ENCODE peak calls at places on chromosome 11, in six cellular contexts. L is cardiac fibroblast, X is HFFc6, N is fibroblast of the aortic adventitia, J is Peyer's patch, H is GM06990. R is an unnamed sample.

GRCh38 chr11:57473208-57473930 is 13.0 kb downstream of the RTN4RL2 start:
- DNase-seq in L (no peak), X (no peak), N (no peak), J (no peak), H (no peak), R (no peak)

GRCh38 chr11:118857385-118857784 is 26.3 kb upstream of the CXCR5 start:
- DNase-seq in L (no peak), X (no peak), N (no peak), J (no peak), H (no peak), R (no peak)

GRCh38 chr11:77211040-77211451 is 83.0 kb downstream of the MYO7A start:
- DNase-seq in L (no peak), X (no peak), N (no peak), J (no peak), H (no peak), R (no peak)

GRCh38 chr11:890794-891600 is 19.6 kb downstream of the CHID1 start:
- DNase-seq in L (no peak), X (no peak), N (no peak), J (no peak), H (no peak), R (no peak)

GRCh38 chr11:38038777-38039176 is 1440.7 kb upstream of the RAG2 start:
- DNase-seq in L (no peak), X (no peak), N (no peak), J (no peak), H (no peak), R (no peak)

GRCh38 chr11:124884340-124884739 is 13.3 kb downstream of the ROBO4 start:
- DNase-seq in L (no peak), X (no peak), N (no peak), J (no peak), H (no peak), R (no peak)

GRCh38 chr11:105274631-105275030 is 135.1 kb upstream of the CARD18 start:
- DNase-seq in L (no peak), X (no peak), N (no peak), J (no peak), H (no peak), R (no peak)

GRCh38 chr11:85718991-85719807 is 33.2 kb upstream of the CCDC89 start:
- DNase-seq in L (peak), X (peak), N (peak), J (no peak), H (no peak), R (peak)

GRCh38 chr11:8577791-8578581 is 16.0 kb downstream of the STK33 start:
- DNase-seq in L (no peak), X (peak), N (no peak), J (no peak), H (no peak), R (no peak)

GRCh38 chr11:33063326-33063775 is 24.0 kb downstream of the TCP11L1 start:
- DNase-seq in L (peak), X (peak), N (peak), J (no peak), H (peak), R (peak)

GRCh38 chr11:113241190-113242051 is 73.0 kb upstream of the TTC12 start:
- DNase-seq in L (no peak), X (no peak), N (peak), J (no peak), H (no peak), R (no peak)

GRCh38 chr11:119685073-119685746 is 43.8 kb downstream of the NECTIN1 start:
- DNase-seq in L (no peak), X (no peak), N (no peak), J (no peak), H (no peak), R (no peak)

GRCh38 chr11:75087319-75088055 is 9.2 kb downstream of the OR2AT4 start:
- DNase-seq in L (no peak), X (no peak), N (no peak), J (no peak), H (no peak), R (no peak)

GRCh38 chr11:13009921-13010736 is 1.0 kb downstream of the RASSF10 start:
- DNase-seq in L (no peak), X (no peak), N (no peak), J (peak), H (no peak), R (no peak)

GRCh38 chr11:36372101-36372767 is 76.1 kb downstream of the PRR5L start:
- DNase-seq in L (peak), X (peak), N (peak), J (no peak), H (no peak), R (peak)

GRCh38 chr11:121669422-121669821 is 216.7 kb upstream of the SORL1-AS1 start:
- DNase-seq in L (no peak), X (no peak), N (no peak), J (no peak), H (no peak), R (no peak)

GRCh38 chr11:60887531-60887930 is 18.9 kb downstream of the PRPF19 start:
- DNase-seq in L (peak), X (peak), N (peak), J (peak), H (no peak), R (peak)
- TF ChIP-seq CTCF in L (peak), X (peak), N (peak), J (peak), H (peak), R (peak)

GRCh38 chr11:30147293-30147692 is 83.5 kb upstream of the FSHB start:
- DNase-seq in L (no peak), X (no peak), N (no peak), J (no peak), H (no peak), R (no peak)
- TF ChIP-seq CTCF in L (no peak), X (no peak), N (no peak), J (no peak), H (no peak), R (no peak)

DNA sequence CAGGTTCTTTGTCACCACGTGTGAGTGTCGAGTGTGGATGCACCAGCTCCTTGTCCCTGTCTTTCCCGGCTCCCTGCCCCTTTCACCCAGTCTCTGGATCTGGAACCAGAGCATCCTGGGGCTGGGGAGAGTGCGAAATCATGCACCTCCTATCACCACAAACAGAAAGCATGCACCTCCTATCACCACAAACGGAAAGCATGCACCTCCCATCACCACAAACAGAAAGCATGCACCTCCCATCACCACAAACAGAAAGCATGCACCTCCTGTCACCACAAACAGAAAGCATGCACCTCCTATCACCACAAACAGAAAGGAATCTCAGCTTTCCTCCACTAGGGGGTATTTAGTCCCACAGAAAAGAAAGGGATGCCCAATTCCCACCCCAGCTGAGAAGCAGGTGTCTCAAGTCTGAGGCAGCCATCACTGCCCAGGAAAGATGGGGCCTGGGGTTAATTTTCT is 5.9 kb upstream of the GLB1L3 start:
- DNase-seq in L (no peak), X (no peak), N (no peak), J (no peak), H (no peak), R (no peak)
- TF ChIP-seq CTCF in L (peak), X (peak), N (no peak), J (no peak), H (peak), R (peak)

GRCh38 chr11:78832226-78832947 is 257.7 kb upstream of the NARS2 start:
- DNase-seq in L (peak), X (no peak), N (no peak), J (no peak), H (no peak), R (no peak)
- TF ChIP-seq CTCF in L (no peak), X (no peak), N (peak), J (no peak), H (no peak), R (peak)

DNA sequence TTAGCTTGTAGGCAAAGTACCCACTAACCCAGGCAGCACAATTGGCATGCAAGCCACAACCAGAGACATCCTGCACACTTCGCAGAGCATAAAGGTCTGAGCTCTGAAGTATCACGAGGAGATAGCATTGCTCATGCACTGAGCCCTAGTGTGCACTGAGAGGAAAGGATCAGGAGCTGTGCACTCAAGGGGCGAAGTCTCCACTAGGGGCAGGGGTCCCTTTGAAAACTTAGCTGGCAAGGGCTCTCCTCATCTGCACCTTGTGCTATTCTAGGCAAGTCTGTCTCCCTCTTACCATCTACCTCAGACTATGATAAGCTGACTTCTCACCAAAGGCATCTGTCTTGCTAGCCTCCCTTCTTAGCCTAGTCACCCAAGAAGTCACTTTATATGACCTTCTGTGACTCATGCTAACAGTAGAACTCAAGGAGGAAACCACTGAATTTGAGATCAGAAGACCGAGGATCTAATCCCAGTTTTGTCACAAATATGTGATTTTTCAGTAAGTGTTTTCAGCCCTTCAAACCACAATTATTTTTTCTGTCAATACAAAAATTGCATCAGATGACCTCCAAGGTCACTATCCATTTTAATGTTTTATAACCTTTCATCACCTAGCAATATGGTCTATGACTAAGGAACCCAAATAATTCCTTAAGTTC is 1078.0 kb downstream of the NTM start:
- DNase-seq in L (no peak), X (peak), N (no peak), J (no peak), H (no peak), R (peak)
- TF ChIP-seq CTCF in L (no peak), X (peak), N (no peak), J (no peak), H (no peak), R (peak)

DNA sequence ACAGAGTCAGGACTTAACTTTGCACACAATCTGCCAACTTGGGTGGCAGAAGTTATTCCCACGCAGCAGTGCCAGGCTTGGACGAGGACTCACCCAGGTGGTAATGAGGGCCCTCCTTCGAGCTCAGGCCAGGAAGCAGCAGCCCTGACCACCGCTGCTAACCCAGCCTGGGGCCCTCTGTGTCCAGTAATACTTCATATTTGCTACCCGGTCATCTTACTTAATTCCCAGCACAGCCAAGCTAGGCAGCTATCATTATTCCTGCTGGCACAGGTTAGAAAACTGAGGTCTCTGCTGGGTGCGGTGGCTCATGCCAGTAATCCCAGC is 15.4 kb upstream of the LRP5 start:
- DNase-seq in L (no peak), X (no peak), N (no peak), J (no peak), H (no peak), R (no peak)
- TF ChIP-seq CTCF in L (no peak), X (no peak), N (no peak), J (no peak), H (no peak), R (no peak)